ENCODE peak calls at places on chromosome X, in five cellular contexts. One of them, this sample, is unnamed.

GRCh38 chrX:153797415-153798015 is 3.0 kb downstream of the SSR4 start:
- DNase-seq in GM13977: no peak
- DNase-seq in GM23248: no peak
- DNase-seq in AG08396: no peak
- DNase-seq in progenitor cell of endocrine pancreas: no peak
- DNase-seq in this sample: no peak

GRCh38 chrX:105765691-105766090 is 56.6 kb upstream of the NRK start:
- DNase-seq in progenitor cell of endocrine pancreas: no peak
- DNase-seq in GM13977: no peak
- DNase-seq in GM23248: no peak
- DNase-seq in AG08396: no peak
- DNase-seq in this sample: no peak

GRCh38 chrX:109270580-109271484 is 211.1 kb downstream of the GUCY2F start:
- DNase-seq in GM23248: peak; percentile 12
- DNase-seq in AG08396: no peak
- DNase-seq in progenitor cell of endocrine pancreas: no peak
- DNase-seq in GM13977: peak; percentile 24
- DNase-seq in this sample: peak; percentile 14

GRCh38 chrX:28170713-28171112 is 189.5 kb upstream of the DCAF8L1 start:
- DNase-seq in progenitor cell of endocrine pancreas: no peak
- DNase-seq in AG08396: no peak
- DNase-seq in GM23248: no peak
- DNase-seq in GM13977: no peak
- DNase-seq in this sample: no peak

GRCh38 chrX:149830192-149830873 is 48.6 kb downstream of the MAGEA9 start:
- DNase-seq in GM13977: no peak
- DNase-seq in GM23248: peak; percentile 54
- DNase-seq in AG08396: peak; percentile 13
- DNase-seq in progenitor cell of endocrine pancreas: no peak
- DNase-seq in this sample: peak; percentile 3

GRCh38 chrX:154485150-154486051 is 1.0 kb downstream of the UBL4A start:
- DNase-seq in AG08396: no peak
- DNase-seq in progenitor cell of endocrine pancreas: no peak
- DNase-seq in GM13977: no peak
- DNase-seq in GM23248: no peak
- DNase-seq in this sample: no peak

GRCh38 chrX:1321689-1322088 is 14.9 kb upstream of the IL3RA start:
- DNase-seq in progenitor cell of endocrine pancreas: no peak
- DNase-seq in GM23248: no peak
- DNase-seq in AG08396: no peak
- DNase-seq in GM13977: no peak
- DNase-seq in this sample: no peak

GRCh38 chrX:143664302-143664701 is 28.4 kb upstream of the SLITRK4 start:
- DNase-seq in AG08396: no peak
- DNase-seq in GM23248: peak; percentile 37
- DNase-seq in GM13977: no peak
- DNase-seq in progenitor cell of endocrine pancreas: no peak
- DNase-seq in this sample: peak; percentile 14

GRCh38 chrX:111159232-111159631 is 63.2 kb downstream of the PAK3 start:
- DNase-seq in progenitor cell of endocrine pancreas: no peak
- DNase-seq in GM13977: no peak
- DNase-seq in AG08396: no peak
- DNase-seq in GM23248: no peak
- DNase-seq in this sample: no peak